ENCODE peak calls at places on chromosomes 13 and 19, in four cellular contexts. U is breast epithelium, W is heart left ventricle, Z is astrocyte of the spinal cord. R is an unnamed sample.

GRCh38 chr13:97274782-97275252 is 52.7 kb downstream of the MBNL2 start:
- DNase-seq in U (no peak), W (no peak), Z (peak), R (no peak)

GRCh38 chr13:46804391-46804815 is 7.4 kb upstream of the ESD start:
- DNase-seq in W (no peak), U (no peak), Z (peak), R (no peak)

GRCh38 chr13:32031815-32032345 is 306 bp downstream of the FRY start:
- DNase-seq in Z (no peak), U (no peak), W (no peak), R (no peak)

GRCh38 chr19:32691952-32692726 is 518 bp downstream of the NUDT19 start:
- DNase-seq in W (peak), U (peak), Z (peak), R (no peak)

GRCh38 chr19:47497073-47497766 is 13.2 kb upstream of the KPTN start:
- DNase-seq in W (no peak), Z (no peak), U (peak), R (no peak)

GRCh38 chr13:98845726-98846125 is 93.3 kb upstream of the SLC15A1 start:
- DNase-seq in U (no peak), Z (no peak), W (no peak), R (no peak)

GRCh38 chr19:30151081-30151480 is 209.0 kb downstream of the URI1 start:
- DNase-seq in W (no peak), U (no peak), Z (no peak), R (no peak)

GRCh38 chr19:38773469-38774177 is at the start of gene LGALS7:
- DNase-seq in W (no peak), U (no peak), Z (no peak), R (no peak)

GRCh38 chr19:38726761-38727301 is 17.4 kb downstream of the CAPN12 start:
- DNase-seq in Z (no peak), U (no peak), W (peak), R (no peak)

GRCh38 chr13:45367995-45368394 is 27.0 kb upstream of the TPT1 start:
- DNase-seq in Z (no peak), U (no peak), W (no peak), R (no peak)

GRCh38 chr19:9995079-9995478 is 15.2 kb downstream of the COL5A3 start:
- DNase-seq in W (no peak), U (no peak), Z (no peak), R (no peak)

GRCh38 chr19:8910775-8911414 is 78.7 kb downstream of the MBD3L1 start:
- DNase-seq in W (no peak), Z (no peak), U (no peak), R (no peak)

GRCh38 chr19:55993492-55993891 is 6.9 kb downstream of the NLRP5 start:
- DNase-seq in Z (no peak), W (no peak), U (no peak), R (no peak)

GRCh38 chr19:16876904-16877361 is 11.9 kb upstream of the F2RL3 start:
- DNase-seq in Z (peak), U (no peak), W (peak), R (no peak)

GRCh38 chr19:27748551-27749152 is 1464.3 kb downstream of the UQCRFS1 start:
- DNase-seq in W (no peak), Z (no peak), U (no peak), R (no peak)

GRCh38 chr19:51627491-51628138 is 2.6 kb downstream of the SIGLEC5 start:
- DNase-seq in U (no peak), W (no peak), Z (no peak), R (no peak)
- H3K4me3 ChIP-seq in U (no peak), W (no peak), Z (no peak), R (no peak)

DNA sequence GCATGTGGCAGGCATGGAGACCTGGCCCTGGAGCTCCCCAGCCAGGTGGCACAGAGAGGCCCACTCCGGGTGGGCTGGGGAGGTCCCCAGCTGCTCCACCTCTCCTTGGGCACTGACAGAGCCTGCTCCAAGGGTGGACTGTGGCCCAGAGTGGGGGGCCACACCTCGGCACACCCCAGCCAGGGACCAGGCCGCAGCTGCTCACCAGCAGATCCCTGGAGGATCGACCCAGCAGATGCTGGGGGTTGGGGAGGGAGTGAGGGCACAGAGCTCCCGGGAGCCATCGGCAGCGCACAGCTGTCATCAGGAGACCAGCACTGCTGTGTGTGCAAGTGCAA is 72.0 kb upstream of the KCTD15 start:
- DNase-seq in Z (no peak), U (no peak), W (no peak), R (no peak)
- H3K4me3 ChIP-seq in Z (no peak), U (no peak), W (no peak), R (no peak)

GRCh38 chr19:18893573-18894253 is 2.2 kb downstream of the CERS1 start:
- DNase-seq in Z (no peak), W (no peak), U (no peak), R (no peak)

GRCh38 chr19:18896421-18896841 is 473 bp upstream of the CERS1 start:
- DNase-seq in Z (no peak), W (no peak), U (no peak), R (no peak)

GRCh38 chr19:18895828-18896341 is at the start of gene CERS1:
- DNase-seq in U (no peak), Z (no peak), W (no peak), R (no peak)

GRCh38 chr19:18894254-18895037 is 1.5 kb downstream of the CERS1 start:
- DNase-seq in Z (peak), U (no peak), W (no peak), R (no peak)

GRCh38 chr19:18895038-18895827 is 725 bp downstream of the CERS1 start:
- DNase-seq in Z (peak), U (no peak), W (no peak), R (no peak)
- H3K4me3 ChIP-seq in Z (peak), U (peak), W (peak), R (peak)

DNA sequence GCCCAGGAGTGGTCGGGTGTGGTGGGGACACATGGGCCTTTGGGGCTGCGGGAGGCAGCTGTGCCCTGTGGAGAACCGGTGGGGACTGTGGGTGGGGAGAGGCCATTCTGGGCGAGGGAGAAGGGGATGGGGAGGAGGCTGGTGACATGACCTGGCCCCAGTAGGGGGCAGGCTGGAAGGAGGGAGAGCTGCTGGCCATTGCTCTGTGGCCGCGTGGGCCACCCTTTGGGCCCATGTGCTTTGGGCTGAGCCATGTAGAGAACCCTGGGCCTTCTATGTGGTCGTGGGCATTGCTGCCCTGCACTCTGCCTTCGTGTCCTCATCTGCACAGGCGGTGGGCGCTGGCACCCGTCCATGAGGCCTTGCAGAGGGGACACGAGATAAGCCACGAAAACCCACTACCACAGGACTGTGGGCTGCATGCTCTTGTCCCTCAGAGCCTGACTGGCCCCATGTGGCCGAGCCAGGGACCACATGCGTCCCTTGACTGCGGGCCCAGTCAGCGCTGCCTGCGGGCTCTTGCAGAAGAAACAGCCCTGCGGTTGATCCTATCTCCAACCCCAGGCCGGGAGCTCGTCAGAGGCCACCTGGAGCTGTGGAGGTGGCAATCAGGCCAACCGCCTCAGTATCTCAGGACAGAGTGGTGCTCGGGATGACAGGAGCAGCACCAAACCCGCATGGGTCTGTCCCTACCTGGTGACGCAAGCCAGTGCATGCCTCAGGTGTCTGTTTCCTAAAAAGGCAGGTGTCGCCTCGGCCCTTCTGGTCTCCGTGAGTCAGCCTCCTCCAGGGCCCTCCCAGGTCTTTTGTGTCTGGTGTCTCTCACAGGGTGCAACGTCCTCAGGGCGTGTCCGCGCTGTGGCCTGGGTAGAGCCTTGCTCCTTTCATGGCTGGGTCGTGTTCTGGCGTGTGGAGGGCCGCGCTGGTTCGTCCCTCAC is 14.3 kb downstream of the FZR1 start:
- DNase-seq in W (no peak), Z (no peak), U (peak), R (no peak)
- H3K4me3 ChIP-seq in W (no peak), Z (no peak), U (no peak), R (no peak)

GRCh38 chr13:113816248-113816924 is 47.5 kb downstream of the GAS6 start:
- DNase-seq in U (no peak), W (no peak), Z (no peak), R (no peak)
- H3K4me3 ChIP-seq in U (no peak), W (peak), Z (no peak), R (no peak)